ENCODE peak calls at places on chromosomes 12 and 14, in six cellular contexts. E is HCT116, J is fibroblast of lung, Z is ovary, K is upper lobe of right lung, X is hepatocyte. M is an unnamed sample. For H3K36me3, the result is how much of the 10 kb centered on the place peaks cover.

GRCh38 chr12:122749569-122750332 is 2.9 kb upstream of the DENR start:
- DNase-seq in E (no peak), J (no peak), Z (no peak), K (no peak), X (no peak), M (no peak)

GRCh38 chr14:68269136-68269535 is 449.6 kb downstream of the RAD51B start:
- DNase-seq in E (no peak), J (peak), Z (no peak), K (no peak), X (no peak), M (no peak)

GRCh38 chr14:68836093-68836492 is 43.2 kb upstream of the ZFP36L1 start:
- DNase-seq in E (no peak), J (no peak), Z (no peak), K (no peak), X (no peak), M (no peak)

GRCh38 chr14:55873229-55873628 is 245.0 kb upstream of the PELI2 start:
- DNase-seq in E (no peak), J (no peak), Z (no peak), K (no peak), X (no peak), M (no peak)

GRCh38 chr14:59711083-59711482 is 134.5 kb upstream of the CCDC175 start:
- DNase-seq in E (no peak), J (no peak), Z (no peak), K (no peak), X (peak), M (no peak)

GRCh38 chr12:6767592-6768384 is 1.6 kb downstream of the PTMS start:
- DNase-seq in E (no peak), J (peak), Z (no peak), K (no peak), X (peak), M (no peak)

GRCh38 chr12:127381681-127382080 is 885.3 kb upstream of the TMEM132C start:
- DNase-seq in E (no peak), J (peak), Z (no peak), K (no peak), X (no peak), M (no peak)

GRCh38 chr12:104414581-104415305 is 42.0 kb upstream of the CHST11 start:
- DNase-seq in E (peak), J (peak), Z (no peak), K (no peak), X (no peak), M (no peak)

GRCh38 chr14:34649344-34649743 is 19.4 kb upstream of the SNX6 start:
- DNase-seq in E (no peak), J (peak), Z (no peak), K (no peak), X (no peak), M (no peak)

GRCh38 chr12:120221576-120221900 is 20.6 kb upstream of the RPLP0 start:
- DNase-seq in E (no peak), J (no peak), Z (no peak), K (no peak), X (no peak), M (no peak)

DNA sequence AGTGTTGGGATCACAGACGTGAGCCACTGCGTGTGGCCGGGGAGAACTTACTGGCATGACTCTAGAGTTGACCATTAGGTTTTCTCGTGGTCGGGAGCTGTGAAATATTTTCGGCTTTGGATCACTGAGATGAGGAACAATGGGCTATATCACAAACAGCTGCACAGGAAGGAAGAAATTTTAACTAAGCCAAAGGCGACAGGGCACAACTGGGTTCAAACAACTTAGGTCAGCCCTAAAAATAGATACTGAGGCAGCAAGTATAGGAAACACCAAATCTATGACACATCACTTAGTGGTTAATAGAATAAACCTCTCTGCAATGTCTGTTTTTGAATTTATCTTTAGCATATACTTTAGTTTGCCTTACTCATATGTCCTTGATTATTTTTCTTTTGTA is 162.9 kb downstream of the LRIG3 start:
- DNase-seq in E (no peak), J (peak), Z (no peak), K (no peak), X (no peak), M (no peak)
- H3K4me3 ChIP-seq in E (no peak), J (no peak), Z (no peak), K (no peak), X (no peak), M (no peak)

GRCh38 chr12:124847113-124847512 is 16.6 kb downstream of the SCARB1 start:
- DNase-seq in E (no peak), J (no peak), Z (peak), K (no peak), X (no peak), M (no peak)
- H3K27ac ChIP-seq in E (no peak), J (no peak), Z (no peak), K (no peak), X (no peak), M (peak)

GRCh38 chr12:2819810-2820209 is 7.3 kb downstream of the ITFG2 start:
- DNase-seq in E (no peak), J (no peak), Z (no peak), K (no peak), X (no peak), M (no peak)

GRCh38 chr12:2824541-2824940 is 10.3 kb downstream of the NRIP2 start:
- DNase-seq in E (no peak), J (peak), Z (no peak), K (no peak), X (no peak), M (no peak)

GRCh38 chr12:2823483-2823882 is 11.0 kb downstream of the ITFG2 start:
- DNase-seq in E (no peak), J (no peak), Z (no peak), K (no peak), X (no peak), M (no peak)

GRCh38 chr12:2825133-2825532 is 9.7 kb downstream of the NRIP2 start:
- DNase-seq in E (no peak), J (no peak), Z (no peak), K (no peak), X (no peak), M (no peak)

DNA sequence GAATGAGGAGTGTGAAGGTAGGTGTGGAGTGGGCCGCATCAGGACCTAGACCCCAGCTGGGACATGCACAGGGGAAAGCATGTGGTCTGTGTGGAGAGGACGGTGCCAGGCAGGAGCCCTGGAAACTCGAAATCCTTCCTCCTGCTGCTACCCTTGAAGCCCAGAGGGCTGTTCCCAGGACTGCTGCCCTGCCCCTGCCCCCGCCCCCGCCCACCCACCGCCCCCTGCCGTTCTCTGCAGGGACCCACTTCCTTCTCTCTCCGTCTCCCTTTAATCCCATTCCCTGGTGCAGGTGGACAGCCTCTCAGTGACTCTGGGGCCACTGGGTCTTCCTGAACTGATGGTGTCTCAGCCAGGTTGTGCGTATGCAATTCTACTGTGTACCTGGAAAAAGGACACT is 8.0 kb downstream of the ITFG2 start:
- DNase-seq in E (no peak), J (no peak), Z (no peak), K (no peak), X (no peak), M (no peak)
- H3K36me3 ChIP-seq in E (under half), J (under half), Z (under half), K (half or more), X (under half), M (under half)

DNA sequence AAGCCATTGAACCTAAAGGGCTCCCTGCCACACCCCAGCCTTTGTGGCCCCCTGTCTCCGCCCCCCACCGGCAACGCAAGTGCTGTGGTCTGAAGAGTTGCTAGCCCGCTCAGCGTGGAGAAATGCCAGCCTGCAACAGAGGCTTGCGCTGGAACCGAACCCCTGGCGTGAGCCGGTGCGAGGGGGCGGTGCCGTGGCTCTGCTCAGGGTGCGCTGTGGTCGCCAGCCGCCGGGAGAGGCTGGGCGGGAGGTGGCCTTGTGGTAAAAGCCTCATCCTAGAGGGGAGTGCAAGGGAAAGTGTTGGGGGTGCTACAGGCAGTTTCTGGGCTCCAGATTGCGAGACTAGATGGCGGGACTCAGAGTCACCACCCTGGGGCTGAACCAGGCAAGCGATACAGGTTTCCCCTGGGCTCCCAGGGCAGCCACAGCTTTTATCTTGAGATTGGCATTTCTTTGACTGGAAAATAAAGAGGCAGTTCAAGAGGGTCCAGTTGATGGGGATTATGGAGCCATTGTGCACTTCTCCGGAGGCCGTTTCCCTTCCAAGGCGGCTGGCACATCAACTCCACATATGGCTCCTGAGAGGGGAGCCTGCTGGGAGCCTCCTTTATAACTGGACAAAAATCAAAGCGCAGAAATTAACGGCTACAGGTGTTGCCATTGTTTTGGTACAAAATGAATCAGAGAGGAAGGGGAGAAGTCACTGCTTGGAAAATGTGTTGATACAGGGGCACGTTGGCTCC is 2.3 kb downstream of the PLXNC1 start:
- DNase-seq in E (no peak), J (no peak), Z (peak), K (peak), X (peak), M (no peak)
- H3K4me3 ChIP-seq in E (no peak), J (no peak), Z (peak), K (peak), X (peak), M (peak)

GRCh38 chr12:76784600-76785051 is 20.7 kb downstream of the ZDHHC17 start:
- DNase-seq in E (no peak), J (peak), Z (no peak), K (no peak), X (no peak), M (no peak)
- H3K27ac ChIP-seq in E (no peak), J (no peak), Z (no peak), K (no peak), X (no peak), M (peak)

GRCh38 chr12:132803883-132804282 is 24.8 kb downstream of the GOLGA3 start:
- DNase-seq in E (no peak), J (peak), Z (no peak), K (no peak), X (no peak), M (no peak)

GRCh38 chr12:132807295-132808222 is 21.1 kb downstream of the GOLGA3 start:
- DNase-seq in E (no peak), J (no peak), Z (no peak), K (no peak), X (no peak), M (no peak)

GRCh38 chr12:132803125-132803524 is 25.5 kb downstream of the GOLGA3 start:
- DNase-seq in E (no peak), J (no peak), Z (no peak), K (no peak), X (no peak), M (no peak)

GRCh38 chr12:132804426-132804861 is 24.2 kb downstream of the GOLGA3 start:
- DNase-seq in E (no peak), J (no peak), Z (no peak), K (no peak), X (peak), M (no peak)

DNA sequence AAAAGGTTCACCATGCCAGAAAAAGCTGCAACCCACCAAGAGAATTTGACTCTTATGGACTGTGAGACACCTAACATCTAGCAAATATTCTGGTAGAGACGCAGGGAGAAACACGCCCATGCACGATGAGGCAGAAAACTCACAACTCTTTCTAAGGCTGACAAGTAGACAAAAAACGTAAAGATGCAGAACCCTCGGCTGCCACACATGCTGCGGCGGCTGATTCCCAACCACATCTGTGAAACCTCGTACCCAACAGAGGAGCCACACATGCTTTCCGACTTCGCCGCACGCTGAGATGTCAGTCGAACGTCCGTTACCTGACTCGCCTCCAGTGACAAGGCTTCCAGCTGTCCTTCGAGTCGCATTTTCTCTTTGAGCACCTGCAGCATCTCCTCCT is 21.8 kb downstream of the GOLGA3 start:
- DNase-seq in E (no peak), J (no peak), Z (no peak), K (no peak), X (no peak), M (no peak)
- H3K36me3 ChIP-seq in E (under half), J (under half), Z (under half), K (half or more), X (under half), M (under half)

GRCh38 chr12:107549786-107550480 is 135.7 kb upstream of the PWP1 start:
- DNase-seq in E (no peak), J (no peak), Z (no peak), K (no peak), X (peak), M (no peak)

GRCh38 chr12:107547421-107547820 is 138.2 kb upstream of the PWP1 start:
- DNase-seq in E (no peak), J (no peak), Z (no peak), K (no peak), X (no peak), M (no peak)

GRCh38 chr12:107543841-107544240 is 141.8 kb upstream of the PWP1 start:
- DNase-seq in E (no peak), J (no peak), Z (no peak), K (no peak), X (no peak), M (no peak)

GRCh38 chr12:107544947-107545346 is 140.7 kb upstream of the PWP1 start:
- DNase-seq in E (no peak), J (peak), Z (no peak), K (no peak), X (no peak), M (no peak)

GRCh38 chr12:107545737-107546363 is 139.7 kb upstream of the PWP1 start:
- DNase-seq in E (no peak), J (no peak), Z (no peak), K (no peak), X (no peak), M (no peak)
- H3K4me3 ChIP-seq in E (no peak), J (no peak), Z (no peak), K (no peak), X (no peak), M (no peak)

GRCh38 chr14:95998656-95999055 is 40.5 kb upstream of the C14orf132 start:
- DNase-seq in E (peak), J (peak), Z (no peak), K (no peak), X (no peak), M (no peak)
- H3K27ac ChIP-seq in E (no peak), J (no peak), Z (no peak), K (no peak), X (no peak), M (no peak)